ENCODE peak calls at places on chromosomes 2 and 18, in four cellular contexts. P is GM23338; E is CD4-positive, alpha-beta T cell; N is hepatocyte. X is an unnamed sample.

GRCh38 chr2:132274000-132274399 is 112.2 kb upstream of the ANKRD30BL start:
- DNase-seq in E (no peak), P (no peak), N (no peak), X (no peak)

GRCh38 chr2:64942693-64943092 is 46.5 kb upstream of the SLC1A4 start:
- DNase-seq in P (no peak), N (no peak), E (no peak), X (no peak)

GRCh38 chr2:10305254-10305635 is 2.5 kb downstream of the HPCAL1 start:
- DNase-seq in N (no peak), E (no peak), P (no peak), X (no peak)

GRCh38 chr18:57841568-57841967 is 38.5 kb upstream of the ATP8B1 start:
- DNase-seq in N (no peak), P (no peak), E (no peak), X (no peak)

GRCh38 chr18:13605901-13606300 is 120.5 kb downstream of the FAM210A start:
- DNase-seq in E (no peak), N (no peak), P (no peak), X (no peak)

GRCh38 chr2:48855142-48855541 is 99.6 kb upstream of the LHCGR start:
- DNase-seq in N (peak; percentile 15), P (no peak), E (no peak), X (no peak)

GRCh38 chr2:6919912-6920905 is 3.0 kb downstream of the RNF144A start:
- DNase-seq in N (no peak), E (no peak), P (peak; percentile 22), X (no peak)

GRCh38 chr2:200226652-200227426 is 79.7 kb upstream of the SPATS2L start:
- DNase-seq in E (no peak), P (no peak), N (no peak), X (no peak)

GRCh38 chr2:240929364-240930095 is 23.4 kb downstream of the CROCC2 start:
- DNase-seq in P (no peak), N (no peak), E (no peak), X (no peak)

GRCh38 chr2:42132966-42133641 is 36.0 kb upstream of the EML4 start:
- DNase-seq in P (peak; percentile 46), N (peak; percentile 92), E (peak; percentile 81), X (peak; percentile 90)

GRCh38 chr2:239363946-239364637 is 36.7 kb downstream of the HDAC4 start:
- DNase-seq in P (no peak), E (no peak), N (no peak), X (no peak)

GRCh38 chr2:73970850-73971471 is 13.7 kb upstream of the TET3 start:
- DNase-seq in E (peak; percentile 23), P (peak; percentile 45), N (no peak), X (no peak)

GRCh38 chr2:200944467-200945394 is 18.7 kb downstream of the ORC2 start:
- DNase-seq in P (no peak), E (no peak), N (peak; percentile 66), X (peak; percentile 72)

GRCh38 chr2:58334414-58334813 is 93.3 kb upstream of the FANCL start:
- DNase-seq in E (no peak), P (no peak), N (no peak), X (no peak)

GRCh38 chr2:234411793-234412192 is 85.1 kb downstream of the ARL4C start:
- DNase-seq in N (no peak), P (no peak), E (no peak), X (no peak)

GRCh38 chr2:190121971-190122370 is 59.4 kb upstream of the MSTN start:
- DNase-seq in P (peak; percentile 78), N (no peak), E (no peak), X (peak; percentile 11)

GRCh38 chr18:50638623-50639398 is 78.9 kb downstream of the MAPK4 start:
- DNase-seq in P (peak; percentile 73), N (no peak), E (no peak), X (no peak)

GRCh38 chr2:11542275-11542819 is 8.5 kb downstream of the GREB1 start:
- DNase-seq in N (no peak), P (peak; percentile 12), E (no peak), X (no peak)

GRCh38 chr2:11539317-11540147 is 5.7 kb downstream of the GREB1 start:
- DNase-seq in P (peak; percentile 33), E (no peak), N (no peak), X (no peak)

GRCh38 chr2:11541693-11542274 is 7.9 kb downstream of the GREB1 start:
- DNase-seq in N (no peak), P (peak; percentile 14), E (no peak), X (no peak)

GRCh38 chr2:11540996-11541692 is 7.3 kb downstream of the GREB1 start:
- DNase-seq in P (no peak), E (no peak), N (no peak), X (no peak)

GRCh38 chr2:11540148-11540995 is 6.5 kb downstream of the GREB1 start:
- DNase-seq in P (peak; percentile 49), E (no peak), N (no peak), X (no peak)
- H3K27ac ChIP-seq in P (peak overlapping the region; percentile 75), E (no peak overlapping the region), N (no peak overlapping the region), X (no peak overlapping the region)

GRCh38 chr2:8986327-8986976 is 17.0 kb downstream of the MBOAT2 start:
- DNase-seq in N (no peak), P (peak; percentile 84), E (no peak), X (no peak)
- TF ChIP-seq CTCF in N (peak; percentile 17), P (peak; percentile 84), E (no peak), X (no peak)

GRCh38 chr2:238203973-238204683 is 633 bp upstream of the ILKAP start:
- DNase-seq in E (no peak), P (no peak), N (no peak), X (no peak)
- H3K27ac ChIP-seq in E (peak overlapping the region; percentile 79), P (no peak overlapping the region), N (peak overlapping the region; percentile 89), X (peak overlapping the region; percentile 83)

GRCh38 chr2:231567159-231567558 is 25.5 kb upstream of the TEX44 start:
- DNase-seq in P (no peak), E (no peak), N (no peak), X (no peak)

GRCh38 chr2:231568098-231568784 is 24.4 kb upstream of the TEX44 start:
- DNase-seq in N (no peak), P (peak; percentile 17), E (no peak), X (no peak)

GRCh38 chr2:231568785-231569435 is 23.8 kb upstream of the TEX44 start:
- DNase-seq in P (no peak), E (no peak), N (no peak), X (no peak)

GRCh38 chr2:231565915-231566594 is 26.6 kb upstream of the TEX44 start:
- DNase-seq in E (no peak), P (peak; percentile 70), N (no peak), X (no peak)

GRCh38 chr2:231563378-231563961 is 29.2 kb upstream of the TEX44 start:
- DNase-seq in E (no peak), N (peak; percentile 80), P (peak; percentile 94), X (peak; percentile 68)
- TF ChIP-seq CTCF in E (no peak), N (peak; percentile 76), P (peak; percentile 98), X (peak; percentile 60)

GRCh38 chr2:37555457-37555856 is 116.0 kb downstream of the CDC42EP3 start:
- DNase-seq in P (no peak), E (no peak), N (no peak), X (no peak)
- H3K27ac ChIP-seq in P (no peak overlapping the region), E (no peak overlapping the region), N (no peak overlapping the region), X (no peak overlapping the region)

GRCh38 chr18:26181343-26181826 is 44.9 kb upstream of the TAF4B start:
- DNase-seq in P (no peak), N (no peak), E (no peak), X (no peak)

GRCh38 chr18:26190506-26190905 is 35.7 kb upstream of the TAF4B start:
- DNase-seq in N (no peak), E (peak; percentile 36), P (no peak), X (no peak)

DNA sequence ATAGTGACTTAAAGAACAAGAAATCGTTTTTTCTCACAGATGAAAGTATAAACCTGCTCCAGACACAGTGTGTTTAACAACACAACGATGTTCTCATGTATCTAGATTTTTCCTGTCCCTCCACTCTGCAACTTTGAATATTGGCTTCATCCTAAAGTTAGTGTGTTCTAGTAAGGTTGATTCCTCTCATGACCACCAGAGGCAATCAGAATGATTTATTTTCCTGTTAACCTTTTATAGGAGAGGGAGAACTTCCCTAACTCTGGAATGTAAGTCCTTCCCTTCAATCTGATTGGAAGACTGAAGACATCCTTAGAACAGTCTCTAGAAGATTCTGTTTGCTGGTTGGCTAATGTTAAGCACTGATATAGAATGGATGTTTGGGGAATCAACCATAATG is 41.0 kb upstream of the TAF4B start:
- DNase-seq in P (peak; percentile 73), N (no peak), E (no peak), X (peak; percentile 19)
- TF ChIP-seq CTCF in P (no peak), N (no peak), E (peak; percentile 40), X (peak; percentile 17)

GRCh38 chr2:172227719-172228118 is 125.0 kb upstream of the DLX2 start:
- DNase-seq in P (no peak), E (no peak), N (no peak), X (no peak)

GRCh38 chr2:172229125-172229524 is 126.4 kb upstream of the DLX2 start:
- DNase-seq in E (no peak), P (no peak), N (no peak), X (no peak)

GRCh38 chr2:172226244-172227061 is 123.8 kb upstream of the DLX2 start:
- DNase-seq in P (no peak), N (peak; percentile 69), E (no peak), X (peak; percentile 60)

GRCh38 chr2:172230301-172230700 is 127.6 kb upstream of the DLX2 start:
- DNase-seq in N (no peak), E (no peak), P (no peak), X (no peak)

GRCh38 chr2:172228177-172228785 is 125.6 kb upstream of the DLX2 start:
- DNase-seq in N (no peak), P (no peak), E (no peak), X (peak; percentile 58)
- H3K27ac ChIP-seq in N (peak overlapping the region; percentile 15), P (no peak overlapping the region), E (no peak overlapping the region), X (peak overlapping the region; percentile 99)

GRCh38 chr2:218568190-218569037 is at the start of the genes CNOT9 and USP37:
- DNase-seq in N (peak; percentile 100), P (peak; percentile 98), E (peak; percentile 100), X (peak; percentile 99)
- TF ChIP-seq CTCF in N (no peak), P (no peak), E (no peak), X (no peak)